ENCODE peak calls at places on chromosome 21, in five cellular contexts. W is breast epithelium, T is GM23248, V is fibroblast of pulmonary artery, O is esophagus squamous epithelium. S is an unnamed sample.

GRCh38 chr21:38938343-38938742 is 132.6 kb downstream of the ETS2 start:
- DNase-seq in W (no peak), T (peak), V (peak), O (no peak), S (no peak)

GRCh38 chr21:33762798-33763572 is 120.7 kb downstream of the ITSN1 start:
- DNase-seq in W (no peak), T (peak), V (peak), O (no peak), S (no peak)

GRCh38 chr21:39006653-39007417 is 176.4 kb downstream of the PSMG1 start:
- DNase-seq in W (peak), T (no peak), V (peak), O (no peak), S (no peak)

GRCh38 chr21:31072486-31072885 is 34.2 kb upstream of the KRTAP19-8 start:
- DNase-seq in W (no peak), T (no peak), V (no peak), O (no peak), S (no peak)

GRCh38 chr21:27649323-27649722 is 682.4 kb upstream of the ADAMTS5 start:
- DNase-seq in W (no peak), T (peak), V (peak), O (no peak), S (peak)

GRCh38 chr21:31180256-31181088 is 142.2 kb upstream of the KRTAP19-8 start:
- DNase-seq in W (no peak), T (peak), V (peak), O (no peak), S (no peak)

GRCh38 chr21:46424062-46424591 is 34.6 kb upstream of the DIP2A start:
- DNase-seq in W (no peak), T (no peak), V (no peak), O (no peak), S (no peak)

GRCh38 chr21:14591882-14592281 is 45.8 kb upstream of the SAMSN1 start:
- DNase-seq in W (no peak), T (peak), V (peak), O (no peak), S (peak)

GRCh38 chr21:31781737-31782136 is 49.8 kb upstream of the SCAF4 start:
- DNase-seq in W (no peak), T (peak), V (peak), O (no peak), S (peak)

GRCh38 chr21:29258626-29259335 is 39.9 kb upstream of the BACH1 start:
- DNase-seq in W (no peak), T (peak), V (peak), O (no peak), S (no peak)

GRCh38 chr21:43864313-43864805 is 664 bp upstream of the AGPAT3 start:
- DNase-seq in W (peak), T (peak), V (no peak), O (no peak), S (no peak)

GRCh38 chr21:28160378-28160777 is 832.3 kb downstream of the LTN1 start:
- DNase-seq in W (no peak), T (peak), V (peak), O (no peak), S (no peak)

GRCh38 chr21:43619856-43620255 is 39.4 kb downstream of the HSF2BP start:
- DNase-seq in W (no peak), T (no peak), V (peak), O (no peak), S (no peak)

GRCh38 chr21:26267389-26267788 is 96.8 kb upstream of the APP start:
- DNase-seq in W (no peak), T (no peak), V (no peak), O (no peak), S (no peak)

GRCh38 chr21:36349315-36349714 is 29.3 kb downstream of the MORC3 start:
- DNase-seq in W (no peak), T (no peak), V (no peak), O (no peak), S (no peak)

GRCh38 chr21:27104749-27105439 is 138.0 kb upstream of the ADAMTS5 start:
- DNase-seq in W (no peak), T (peak), V (peak), O (no peak), S (no peak)

GRCh38 chr21:25646541-25646940 is 7.5 kb downstream of the JAM2 start:
- DNase-seq in W (no peak), T (no peak), V (no peak), O (no peak), S (no peak)

GRCh38 chr21:26087223-26087918 is 83.2 kb downstream of the APP start:
- DNase-seq in W (no peak), T (no peak), V (no peak), O (no peak), S (no peak)

GRCh38 chr21:22342855-22343254 is 1344.6 kb downstream of the NCAM2 start:
- DNase-seq in W (no peak), T (no peak), V (no peak), O (no peak), S (no peak)

GRCh38 chr21:21238882-21239400 is 240.7 kb downstream of the NCAM2 start:
- DNase-seq in W (no peak), T (no peak), V (no peak), O (no peak), S (no peak)
- H3K4me3 ChIP-seq in W (no peak), T (no peak), V (no peak), O (no peak), S (no peak)

GRCh38 chr21:15804247-15804985 is 74.6 kb downstream of the USP25 start:
- DNase-seq in W (no peak), T (no peak), V (no peak), O (no peak), S (no peak)

GRCh38 chr21:15809818-15810217 is 80.0 kb downstream of the USP25 start:
- DNase-seq in W (no peak), T (peak), V (peak), O (no peak), S (peak)

GRCh38 chr21:15809065-15809464 is 79.3 kb downstream of the USP25 start:
- DNase-seq in W (no peak), T (no peak), V (no peak), O (no peak), S (no peak)
- H3K4me3 ChIP-seq in W (no peak), T (no peak), V (no peak), O (no peak), S (no peak)

GRCh38 chr21:37848721-37849490 is 67.4 kb downstream of the KCNJ6 start:
- DNase-seq in W (no peak), T (peak), V (peak), O (no peak), S (no peak)
- H3K4me3 ChIP-seq in W (no peak), T (no peak), V (no peak), O (no peak), S (no peak)

DNA sequence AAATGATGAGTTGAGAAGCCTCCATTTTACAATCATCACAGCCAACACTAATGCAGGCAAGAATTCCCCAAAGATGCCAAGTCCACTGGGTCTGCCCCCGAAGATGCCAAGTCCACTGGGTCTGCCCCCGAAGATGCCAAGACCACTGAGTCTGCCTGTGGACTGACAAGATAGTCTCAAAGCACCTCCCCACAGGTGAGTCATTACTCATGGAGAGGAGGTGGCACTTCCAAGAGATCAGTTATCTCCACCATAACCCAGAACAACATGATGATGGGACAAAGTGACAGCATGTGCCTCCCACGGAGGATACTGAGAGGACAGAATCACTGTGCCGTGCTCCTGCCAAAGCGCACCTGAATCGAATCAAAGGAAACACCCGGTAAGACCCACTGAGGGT is 4.8 kb downstream of the PTTG1IP start:
- DNase-seq in W (no peak), T (no peak), V (no peak), O (no peak), S (no peak)
- H3K4me3 ChIP-seq in W (no peak), T (no peak), V (no peak), O (no peak), S (no peak)

DNA sequence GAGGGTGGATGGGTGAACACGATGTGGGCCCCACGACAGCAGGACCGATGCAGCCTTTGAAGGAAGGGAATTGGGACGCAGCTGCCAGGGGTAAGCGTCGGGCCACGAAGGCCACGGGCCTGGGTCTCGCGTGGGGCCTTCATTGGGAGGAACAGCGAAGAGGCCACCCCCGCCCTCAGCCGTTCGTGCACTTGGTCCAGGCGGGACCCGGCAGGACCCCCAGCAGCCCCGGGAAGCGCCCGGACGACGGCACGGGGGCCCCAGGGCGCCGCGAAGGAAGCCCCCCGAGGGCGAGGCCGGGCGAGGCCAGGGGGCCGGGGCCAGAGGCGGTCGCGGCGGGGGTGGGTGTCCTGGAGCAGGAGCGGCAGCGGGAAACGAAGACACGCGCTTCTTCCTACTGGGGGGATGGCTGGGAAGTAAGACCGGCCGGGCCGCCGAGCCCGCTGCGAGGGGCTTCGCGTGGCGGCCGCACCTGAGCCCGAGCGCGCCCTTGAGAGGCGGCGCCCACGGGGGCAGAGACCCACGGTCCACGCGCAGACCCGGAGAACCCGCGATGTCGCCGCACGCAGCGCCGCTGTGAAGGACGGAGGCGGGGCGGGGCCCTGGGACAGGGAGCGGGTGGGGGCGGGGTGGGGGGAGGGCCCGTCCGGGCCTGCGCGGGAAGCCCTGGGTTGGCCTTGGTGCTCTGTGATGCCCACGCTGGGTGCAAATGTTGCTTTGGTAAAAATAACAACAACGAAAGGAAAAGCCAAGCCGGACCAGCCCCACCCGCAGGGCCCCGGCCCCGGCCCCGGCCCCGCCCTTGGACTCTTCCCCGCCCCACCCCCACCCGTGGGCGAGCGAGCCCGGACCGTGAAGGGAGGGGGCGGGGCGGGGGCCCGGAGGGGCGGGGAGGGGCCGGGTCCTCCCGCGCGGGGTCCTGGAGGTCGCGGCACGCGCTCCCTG is 56.0 kb upstream of the ADARB1 start:
- DNase-seq in W (no peak), T (peak), V (no peak), O (no peak), S (no peak)
- H3K4me3 ChIP-seq in W (peak), T (peak), V (peak), O (peak), S (peak)

GRCh38 chr21:41664881-41665765 is 101.7 kb downstream of the RIPK4 start:
- DNase-seq in W (no peak), T (peak), V (peak), O (no peak), S (peak)

GRCh38 chr21:41662161-41662560 is 104.7 kb downstream of the RIPK4 start:
- DNase-seq in W (no peak), T (no peak), V (no peak), O (no peak), S (no peak)

GRCh38 chr21:41665766-41666595 is 100.9 kb downstream of the RIPK4 start:
- DNase-seq in W (no peak), T (no peak), V (no peak), O (no peak), S (no peak)

GRCh38 chr21:41662761-41663160 is 104.1 kb downstream of the RIPK4 start:
- DNase-seq in W (no peak), T (no peak), V (no peak), O (no peak), S (no peak)

GRCh38 chr21:41663805-41664788 is 102.8 kb downstream of the RIPK4 start:
- DNase-seq in W (no peak), T (peak), V (peak), O (no peak), S (no peak)
- H3K4me3 ChIP-seq in W (no peak), T (peak), V (no peak), O (peak), S (no peak)

DNA sequence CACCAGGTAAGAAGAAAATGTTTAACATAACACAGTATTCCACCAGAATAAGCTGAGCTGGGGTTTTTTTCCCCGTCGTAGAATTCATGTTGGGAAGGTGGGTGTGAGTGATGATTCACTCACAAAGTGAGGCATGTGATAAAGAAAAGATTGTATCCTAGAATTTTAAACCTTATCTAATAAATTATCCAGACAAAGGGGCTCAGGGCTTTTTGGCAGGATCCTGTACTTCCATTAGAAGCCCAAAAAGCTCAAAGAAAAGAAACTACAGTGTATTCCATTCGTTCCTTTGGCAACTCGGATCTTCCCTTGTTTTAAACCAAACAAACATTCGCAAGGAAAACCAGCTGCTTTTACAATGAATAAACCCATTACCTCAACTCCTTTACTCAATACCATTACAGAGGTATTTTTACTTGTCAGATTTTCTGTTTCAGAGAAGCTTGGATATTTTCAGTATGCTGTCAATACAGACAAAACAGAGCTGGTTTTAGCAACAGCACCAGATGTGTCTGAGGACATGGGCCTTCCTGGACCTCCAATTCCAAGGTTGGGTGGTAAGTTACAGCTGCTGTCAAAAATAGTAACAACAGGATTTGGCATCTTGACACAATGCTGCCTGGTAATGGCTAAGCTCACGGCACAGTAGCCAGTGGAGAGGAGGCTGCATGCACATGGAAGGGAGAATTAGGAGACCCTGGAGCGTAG is 159.9 kb upstream of the RUNX1 start:
- DNase-seq in W (no peak), T (peak), V (peak), O (no peak), S (no peak)
- H3K4me3 ChIP-seq in W (peak), T (no peak), V (no peak), O (no peak), S (no peak)

GRCh38 chr21:18251065-18251464 is 6.4 kb downstream of the CHODL start:
- DNase-seq in W (no peak), T (no peak), V (no peak), O (no peak), S (no peak)
- H3K4me3 ChIP-seq in W (no peak), T (no peak), V (no peak), O (no peak), S (no peak)

GRCh38 chr21:41536076-41536826 is 28.3 kb upstream of the TMPRSS2 start:
- DNase-seq in W (peak), T (no peak), V (no peak), O (no peak), S (no peak)

GRCh38 chr21:41526478-41527087 is 18.6 kb upstream of the TMPRSS2 start:
- DNase-seq in W (no peak), T (no peak), V (no peak), O (no peak), S (no peak)

GRCh38 chr21:41529769-41530168 is 21.8 kb upstream of the TMPRSS2 start:
- DNase-seq in W (no peak), T (no peak), V (no peak), O (no peak), S (no peak)

DNA sequence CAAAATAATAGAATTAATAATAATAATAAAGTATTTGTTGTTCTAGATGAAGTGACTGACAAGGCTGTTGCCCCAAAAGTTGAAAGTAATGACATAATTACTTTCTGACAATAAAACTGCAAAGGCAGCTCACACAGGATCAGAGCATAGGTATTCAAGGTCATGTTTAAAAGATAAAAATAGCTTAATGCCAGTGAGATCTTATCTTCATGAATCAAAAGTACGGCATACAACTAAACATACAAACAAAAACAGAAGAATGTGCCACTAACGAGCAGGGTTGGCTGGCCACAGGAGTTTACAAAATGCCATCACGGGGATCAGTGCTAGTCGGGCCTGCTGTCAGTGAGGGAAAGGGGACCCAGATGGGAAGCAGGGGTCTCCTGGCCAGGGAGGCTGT is 22.4 kb upstream of the TMPRSS2 start:
- DNase-seq in W (no peak), T (no peak), V (no peak), O (no peak), S (no peak)
- H3K4me3 ChIP-seq in W (no peak), T (no peak), V (no peak), O (no peak), S (no peak)